ENCODE peak calls at places on chromosome 9, in eight cellular contexts. M is adrenal gland, U is HL-60, V is mammary epithelial cell, P is AG04450, H is left ventricle myocardium inferior, D is GM23338, O is breast epithelium. R is an unnamed sample.
A peak's percentile ranks its signal among the peaks of the same experiment; 100 is the strongest.

GRCh38 chr9:123484130-123484529 is 128.1 kb downstream of the CRB2 start:
- DNase-seq in M (no peak), P (no peak), U (no peak), V (no peak), D (no peak), H (no peak), O (no peak), R (no peak)

GRCh38 chr9:135662758-135663450 is at the start of gene LCN9:
- DNase-seq in P (no peak), D (no peak), V (no peak), H (no peak), O (no peak), U (no peak), M (no peak), R (no peak)

GRCh38 chr9:84501587-84501986 is 161.0 kb upstream of the SLC28A3 start:
- DNase-seq in M (no peak), D (no peak), P (no peak), U (no peak), O (no peak), V (peak; percentile 48), H (no peak), R (no peak)

GRCh38 chr9:18002718-18003438 is 424.0 kb downstream of the SH3GL2 start:
- DNase-seq in U (no peak), V (no peak), O (no peak), D (no peak), M (no peak), H (no peak), P (no peak), R (no peak)

GRCh38 chr9:97615439-97616072 is 17.6 kb downstream of the TSTD2 start:
- DNase-seq in U (peak; percentile 64), V (peak; percentile 35), P (peak; percentile 32), D (peak; percentile 79), H (no peak), M (peak; percentile 64), O (peak; percentile 41), R (peak; percentile 64)

GRCh38 chr9:114827658-114828360 is 22.0 kb upstream of the TNFSF15 start:
- DNase-seq in P (no peak), D (no peak), V (no peak), H (no peak), U (no peak), O (no peak), M (no peak), R (no peak)

GRCh38 chr9:133658442-133659431 is 22.6 kb downstream of the DBH start:
- DNase-seq in V (peak; percentile 23), O (no peak), M (peak; percentile 33), D (no peak), U (no peak), H (peak; percentile 37), P (no peak), R (peak; percentile 28)

GRCh38 chr9:120383999-120384924 is 195.7 kb downstream of the CDK5RAP2 start:
- DNase-seq in O (no peak), H (no peak), D (peak; percentile 11), P (peak; percentile 29), U (no peak), V (no peak), M (peak; percentile 42), R (no peak)

GRCh38 chr9:86764230-86765039 is 182.9 kb downstream of the GAS1 start:
- DNase-seq in H (no peak), D (no peak), V (no peak), U (peak; percentile 13), O (peak; percentile 68), M (no peak), P (no peak), R (no peak)

GRCh38 chr9:7320139-7320538 is 479.4 kb downstream of the DMAC1 start:
- DNase-seq in U (no peak), D (no peak), V (peak; percentile 91), P (peak; percentile 91), M (peak; percentile 7), H (no peak), O (no peak), R (no peak)

GRCh38 chr9:130043654-130044623 is 950 bp upstream of the FNBP1 start:
- DNase-seq in D (peak; percentile 62), M (peak; percentile 61), V (no peak), P (no peak), U (no peak), H (peak; percentile 44), O (no peak), R (peak; percentile 43)

GRCh38 chr9:89797970-89798369 is 193.2 kb downstream of the GADD45G start:
- DNase-seq in O (no peak), D (no peak), V (no peak), U (no peak), M (no peak), P (no peak), H (no peak), R (no peak)

GRCh38 chr9:85258823-85259370 is 482.9 kb downstream of the AGTPBP1 start:
- DNase-seq in O (peak; percentile 48), H (peak; percentile 25), U (peak; percentile 42), M (peak; percentile 66), V (peak; percentile 69), P (no peak), D (peak; percentile 84), R (peak; percentile 23)

GRCh38 chr9:132750668-132751067 is 80.4 kb downstream of the GTF3C4 start:
- DNase-seq in H (no peak), D (no peak), V (no peak), M (no peak), U (no peak), O (no peak), P (no peak), R (no peak)

GRCh38 chr9:121963542-121963995 is 129.5 kb downstream of the TTLL11 start:
- DNase-seq in V (peak; percentile 78), P (no peak), D (no peak), O (no peak), H (no peak), U (no peak), M (no peak), R (no peak)

GRCh38 chr9:33166263-33167083 is 663 bp downstream of the B4GALT1 start:
- DNase-seq in V (no peak), H (peak; percentile 55), P (no peak), O (peak; percentile 52), D (peak; percentile 44), U (no peak), M (peak; percentile 66), R (peak; percentile 75)

GRCh38 chr9:83473488-83473971 is 64.7 kb downstream of the FRMD3 start:
- DNase-seq in O (no peak), P (no peak), H (no peak), U (no peak), D (no peak), V (no peak), M (no peak), R (no peak)

GRCh38 chr9:129198737-129199435 is 20.8 kb upstream of the IER5L start:
- DNase-seq in V (no peak), O (no peak), D (peak; percentile 21), U (no peak), M (no peak), P (no peak), H (no peak), R (no peak)

DNA sequence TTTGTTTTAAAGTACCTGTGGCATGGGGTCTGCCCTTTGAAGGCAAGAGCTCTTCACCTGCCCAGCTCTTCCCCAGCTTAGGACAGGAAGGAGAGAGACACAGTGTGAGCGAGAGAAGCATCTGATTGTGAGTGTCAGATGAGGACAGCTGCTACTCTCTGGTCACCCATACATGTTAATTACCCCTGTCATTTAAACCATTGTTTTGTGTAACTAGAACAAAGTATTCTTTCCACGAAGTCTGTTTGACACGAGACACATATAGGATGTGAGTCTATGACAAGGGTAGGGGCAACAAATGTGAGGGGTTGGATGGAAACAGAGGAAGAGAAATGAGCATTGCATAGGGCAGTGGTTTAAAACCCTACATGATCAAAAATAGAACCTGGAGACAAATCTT is 3.0 kb upstream of the CD274 start:
- DNase-seq in D (no peak), P (no peak), U (no peak), O (no peak), H (no peak), M (no peak), V (no peak), R (no peak)
- H3K4me3 ChIP-seq in D (no peak overlapping the region), P (no peak overlapping the region), U (no peak overlapping the region), O (no peak overlapping the region), H (no peak overlapping the region), M (no peak overlapping the region), V (no peak overlapping the region), R (no peak overlapping the region)

DNA sequence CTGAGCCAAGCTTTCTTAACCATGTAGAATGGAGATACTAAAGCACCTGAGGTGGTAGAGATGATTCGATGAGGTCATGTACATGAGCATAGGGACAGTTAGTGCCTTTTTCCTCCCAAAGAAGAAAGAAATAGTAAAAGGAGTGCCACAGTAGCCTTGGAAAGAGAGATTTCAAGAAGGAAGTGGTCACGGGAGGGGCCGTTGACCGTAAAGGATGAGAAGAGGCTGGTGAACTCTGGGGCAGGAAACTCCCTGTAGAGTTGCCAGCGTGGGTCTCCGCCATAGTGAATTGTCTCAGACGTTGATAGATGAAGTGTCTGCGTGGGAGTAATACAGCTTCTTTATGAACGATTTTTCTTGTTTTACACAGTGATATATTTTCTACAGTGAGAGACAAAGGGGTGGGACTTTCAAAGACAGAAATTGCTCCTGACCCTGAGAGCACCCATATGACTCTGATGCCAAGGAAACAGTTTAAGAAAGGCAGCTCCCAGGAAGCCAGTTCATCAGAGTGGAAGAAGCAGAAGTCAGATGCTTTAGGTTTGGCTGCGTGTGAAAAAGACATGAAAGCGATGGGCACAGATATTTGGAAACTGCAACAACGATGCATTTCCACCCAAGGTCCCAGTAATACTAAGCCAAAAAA is 41.3 kb downstream of the UGCG start:
- DNase-seq in O (no peak), M (peak; percentile 64), U (peak; percentile 48), P (no peak), D (no peak), V (peak; percentile 46), H (peak; percentile 18), R (peak; percentile 32)
- H3K4me3 ChIP-seq in O (no peak overlapping the region), M (no peak overlapping the region), U (no peak overlapping the region), P (no peak overlapping the region), D (no peak overlapping the region), V (no peak overlapping the region), H (no peak overlapping the region), R (no peak overlapping the region)

DNA sequence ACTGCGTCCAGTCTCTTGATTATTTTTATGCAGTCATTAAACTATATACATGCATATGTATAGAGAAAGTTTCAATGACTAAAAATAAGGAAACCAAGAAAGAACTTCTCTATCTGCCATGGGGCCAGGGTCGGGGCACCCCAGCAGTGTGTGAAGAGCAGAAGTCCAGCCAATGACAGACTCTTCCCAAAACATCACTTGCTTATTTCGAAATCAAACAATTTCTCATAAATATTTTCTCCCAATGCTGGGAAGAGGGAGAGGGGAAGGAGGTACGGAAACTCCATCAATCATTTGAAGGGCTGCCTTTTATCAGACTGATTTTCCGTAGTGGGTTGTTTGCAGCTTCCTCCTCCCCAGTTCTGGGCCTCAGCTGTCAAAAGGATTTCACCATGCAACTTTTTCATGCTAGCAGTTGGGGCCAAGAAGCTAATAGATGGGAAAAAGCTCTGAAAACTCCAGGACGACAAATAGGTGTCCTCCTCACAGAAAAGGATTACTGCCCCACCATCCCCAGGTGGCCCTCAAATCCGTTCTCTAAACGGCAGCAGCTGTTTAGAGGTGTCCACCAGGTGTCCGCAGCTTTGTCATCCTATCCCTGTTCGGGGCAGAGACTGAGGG is 617 bp upstream of the FPGS start:
- DNase-seq in H (no peak), U (peak; percentile 61), V (no peak), M (peak; percentile 75), O (no peak), P (no peak), D (no peak), R (no peak)
- H3K4me3 ChIP-seq in H (peak overlapping the region; percentile 68), U (peak overlapping the region; percentile 92), V (peak overlapping the region; percentile 45), M (peak overlapping the region; percentile 89), O (peak overlapping the region; percentile 66), P (peak overlapping the region; percentile 58), D (peak overlapping the region; percentile 93), R (peak overlapping the region; percentile 82)

DNA sequence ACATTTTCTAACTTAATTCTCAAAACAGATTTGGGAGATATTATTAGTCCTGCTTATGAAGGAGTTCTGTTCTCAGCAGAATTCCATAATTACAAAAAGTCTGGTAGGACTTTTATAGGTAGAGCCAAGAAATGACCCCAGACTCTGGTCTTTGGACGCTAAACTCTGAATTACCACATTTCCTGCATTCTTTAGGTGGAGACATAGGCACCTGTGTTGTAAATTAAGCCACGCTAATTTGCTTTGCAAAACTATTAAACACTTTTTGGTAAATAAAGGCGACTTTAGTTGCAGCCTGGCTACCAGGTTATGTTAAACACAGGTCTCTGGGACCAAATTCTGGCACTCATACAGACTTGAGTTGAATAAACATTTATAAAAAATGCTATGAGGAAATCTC is 77.7 kb downstream of the C9orf152 start:
- DNase-seq in M (no peak), V (no peak), P (no peak), U (no peak), O (no peak), H (no peak), D (peak; percentile 35), R (no peak)
- H3K4me3 ChIP-seq in M (no peak overlapping the region), V (no peak overlapping the region), P (no peak overlapping the region), U (no peak overlapping the region), O (no peak overlapping the region), H (no peak overlapping the region), D (peak overlapping the region; percentile 9), R (no peak overlapping the region)